ENCODE peak calls at places on chromosome 3, in five cellular contexts. H is spleen, N is stomach, F is SK-N-SH, C is GM23338. D is an unnamed sample.

GRCh38 chr3:6099458-6100137 is 761.3 kb upstream of the GRM7 start:
- DNase-seq in H (no peak), N (no peak), F (no peak), C (no peak), D (no peak)

GRCh38 chr3:186511245-186511644 is 32.9 kb downstream of the CRYGS start:
- DNase-seq in H (no peak), N (no peak), F (no peak), C (no peak), D (no peak)

GRCh38 chr3:87062685-87063084 is 71.7 kb upstream of the VGLL3 start:
- DNase-seq in H (no peak), N (no peak), F (no peak), C (peak), D (no peak)

GRCh38 chr3:183377307-183377959 is 51.0 kb downstream of the MCF2L2 start:
- DNase-seq in H (no peak), N (no peak), F (no peak), C (no peak), D (no peak)

GRCh38 chr3:36740822-36741221 is 23.5 kb downstream of the DCLK3 start:
- DNase-seq in H (no peak), N (no peak), F (no peak), C (no peak), D (no peak)

GRCh38 chr3:94043285-94043684 is 14.9 kb upstream of the STX19 start:
- DNase-seq in H (no peak), N (no peak), F (no peak), C (no peak), D (no peak)

GRCh38 chr3:67329358-67329757 is 325.1 kb downstream of the SUCLG2 start:
- DNase-seq in H (no peak), N (no peak), F (no peak), C (no peak), D (no peak)

GRCh38 chr3:51498871-51499790 is 684 bp downstream of the DCAF1 start:
- DNase-seq in H (peak), N (peak), F (peak), C (peak), D (peak)

GRCh38 chr3:141039573-141039972 is 11.6 kb upstream of the SPSB4 start:
- DNase-seq in H (no peak), N (no peak), F (no peak), C (no peak), D (no peak)

GRCh38 chr3:105375750-105376511 is 9.2 kb downstream of the ALCAM start:
- DNase-seq in H (no peak), N (no peak), F (no peak), C (no peak), D (no peak)

GRCh38 chr3:77348244-77348855 is 308.5 kb downstream of the ROBO2 start:
- DNase-seq in H (no peak), N (no peak), F (peak), C (peak), D (no peak)

GRCh38 chr3:64238971-64239667 is 13.9 kb upstream of the PRICKLE2 start:
- DNase-seq in H (no peak), N (peak), F (peak), C (peak), D (peak)

GRCh38 chr3:73868688-73869315 is 244.1 kb upstream of the PDZRN3 start:
- DNase-seq in H (no peak), N (peak), F (peak), C (peak), D (no peak)

GRCh38 chr3:39118079-39118478 is 10.6 kb downstream of the TTC21A start:
- DNase-seq in H (peak), N (no peak), F (no peak), C (no peak), D (no peak)

GRCh38 chr3:4948395-4948794 is 30.8 kb upstream of the BHLHE40 start:
- DNase-seq in H (no peak), N (no peak), F (no peak), C (no peak), D (no peak)

GRCh38 chr3:128280466-128281455 is 127.5 kb downstream of the EEFSEC start:
- DNase-seq in H (peak), N (no peak), F (no peak), C (peak), D (no peak)

GRCh38 chr3:160157321-160157720 is 67.9 kb upstream of the C3orf80 start:
- DNase-seq in H (no peak), N (no peak), F (no peak), C (no peak), D (no peak)

GRCh38 chr3:13070622-13071021 is 2.6 kb downstream of the IQSEC1 start:
- DNase-seq in H (no peak), N (no peak), F (no peak), C (no peak), D (no peak)
- H3K4me3 ChIP-seq in H (no peak), N (no peak), F (no peak), C (no peak), D (no peak)

GRCh38 chr3:16842710-16843270 is 42.0 kb upstream of the PLCL2 start:
- DNase-seq in H (no peak), N (no peak), F (no peak), C (peak), D (no peak)
- TF ChIP-seq POLR2AphosphoS5 in H (no peak), N (no peak), F (no peak), C (no peak), D (no peak)

GRCh38 chr3:171028779-171029232 is 2.3 kb upstream of the SLC2A2 start:
- DNase-seq in H (no peak), N (no peak), F (no peak), C (no peak), D (no peak)
- H3K4me3 ChIP-seq in H (peak), N (peak), F (peak), C (peak), D (peak)

GRCh38 chr3:30691944-30692343 is 85.5 kb downstream of the TGFBR2 start:
- DNase-seq in H (no peak), N (no peak), F (no peak), C (no peak), D (no peak)
- TF ChIP-seq POLR2AphosphoS5 in H (no peak), N (no peak), F (no peak), C (no peak), D (no peak)

GRCh38 chr3:107599755-107600122 is 77.0 kb downstream of the BBX start:
- DNase-seq in H (no peak), N (no peak), F (no peak), C (no peak), D (no peak)

GRCh38 chr3:107604057-107604802 is 81.5 kb downstream of the BBX start:
- DNase-seq in H (no peak), N (no peak), F (no peak), C (no peak), D (no peak)

GRCh38 chr3:107596639-107597038 is 73.9 kb downstream of the BBX start:
- DNase-seq in H (no peak), N (no peak), F (no peak), C (no peak), D (no peak)

GRCh38 chr3:107598926-107599754 is 76.4 kb downstream of the BBX start:
- DNase-seq in H (peak), N (no peak), F (peak), C (peak), D (no peak)

GRCh38 chr3:107600784-107601183 is 78.0 kb downstream of the BBX start:
- DNase-seq in H (no peak), N (no peak), F (no peak), C (no peak), D (no peak)
- H3K4me3 ChIP-seq in H (no peak), N (no peak), F (no peak), C (no peak), D (no peak)

GRCh38 chr3:161475905-161476304 is 20.7 kb upstream of the OTOL1 start:
- DNase-seq in H (no peak), N (no peak), F (peak), C (no peak), D (no peak)
- TF ChIP-seq POLR2AphosphoS5 in H (no peak), N (no peak), F (no peak), C (no peak), D (no peak)

DNA sequence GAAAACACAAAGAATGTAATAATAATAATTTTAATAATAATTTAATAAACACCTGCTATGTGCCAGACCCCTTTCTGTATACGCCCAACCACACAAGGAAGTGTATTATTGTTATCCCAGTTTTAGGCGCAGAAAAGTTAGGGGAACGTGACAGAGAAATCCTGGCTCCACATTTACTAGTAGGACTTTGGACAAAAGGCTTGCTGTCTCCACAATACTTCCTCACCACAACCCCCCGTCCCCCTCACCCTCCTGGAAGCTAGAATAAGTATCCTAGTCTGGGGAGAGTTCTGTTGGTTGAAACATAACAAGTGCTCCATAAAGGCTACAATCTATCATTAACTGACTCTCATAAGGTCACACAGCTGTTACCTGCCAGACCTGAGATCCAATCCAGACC is 484 bp upstream of the IL17RD start:
- DNase-seq in H (no peak), N (no peak), F (no peak), C (no peak), D (no peak)
- H3K4me3 ChIP-seq in H (peak), N (peak), F (no peak), C (no peak), D (peak)

D was measured in suprapubic skin.